ENCODE peak calls at places on chromosomes 5 and 9, in six cellular contexts. V is NB4, Y is pancreas, G is heart right ventricle, U is lower leg skin, E is A549. B is an unnamed sample.

GRCh38 chr5:2817031-2817603 is 65.6 kb upstream of the IRX2 start:
- DNase-seq in V (no peak), E (no peak), U (no peak), G (no peak), Y (no peak), B (no peak)

GRCh38 chr5:125660231-125660895 is 762.8 kb upstream of the GRAMD2B start:
- DNase-seq in E (no peak), U (no peak), V (no peak), G (no peak), Y (no peak), B (no peak)

GRCh38 chr5:174301848-174302625 is 256.5 kb downstream of the NSG2 start:
- DNase-seq in Y (no peak), V (no peak), E (no peak), U (no peak), G (no peak), B (no peak)

GRCh38 chr5:98498028-98498427 is 275.4 kb upstream of the RGMB start:
- DNase-seq in G (no peak), Y (no peak), E (no peak), V (no peak), U (no peak), B (no peak)

GRCh38 chr9:6304232-6304631 is 23.9 kb upstream of the TPD52L3 start:
- DNase-seq in V (no peak), E (no peak), G (no peak), U (no peak), Y (no peak), B (no peak)

GRCh38 chr9:893843-894420 is 52.4 kb downstream of the DMRT1 start:
- DNase-seq in E (peak), G (peak), Y (peak), V (peak), U (peak), B (peak)

GRCh38 chr5:65105301-65105700 is 336.6 kb downstream of the CWC27 start:
- DNase-seq in Y (no peak), G (no peak), V (no peak), E (no peak), U (no peak), B (no peak)

GRCh38 chr5:171310334-171310815 is 1.3 kb downstream of the TLX3 start:
- DNase-seq in E (no peak), G (no peak), Y (no peak), V (no peak), U (no peak), B (no peak)

GRCh38 chr5:38305148-38305547 is 46.8 kb downstream of the EGFLAM start:
- DNase-seq in Y (no peak), V (no peak), U (no peak), E (no peak), G (no peak), B (no peak)

GRCh38 chr5:38307845-38308244 is 49.5 kb downstream of the EGFLAM start:
- DNase-seq in V (no peak), G (no peak), E (no peak), Y (no peak), U (no peak), B (no peak)
- TF ChIP-seq CTCF in V (no peak), G (no peak), E (no peak), Y (no peak), U (no peak), B (no peak)

DNA sequence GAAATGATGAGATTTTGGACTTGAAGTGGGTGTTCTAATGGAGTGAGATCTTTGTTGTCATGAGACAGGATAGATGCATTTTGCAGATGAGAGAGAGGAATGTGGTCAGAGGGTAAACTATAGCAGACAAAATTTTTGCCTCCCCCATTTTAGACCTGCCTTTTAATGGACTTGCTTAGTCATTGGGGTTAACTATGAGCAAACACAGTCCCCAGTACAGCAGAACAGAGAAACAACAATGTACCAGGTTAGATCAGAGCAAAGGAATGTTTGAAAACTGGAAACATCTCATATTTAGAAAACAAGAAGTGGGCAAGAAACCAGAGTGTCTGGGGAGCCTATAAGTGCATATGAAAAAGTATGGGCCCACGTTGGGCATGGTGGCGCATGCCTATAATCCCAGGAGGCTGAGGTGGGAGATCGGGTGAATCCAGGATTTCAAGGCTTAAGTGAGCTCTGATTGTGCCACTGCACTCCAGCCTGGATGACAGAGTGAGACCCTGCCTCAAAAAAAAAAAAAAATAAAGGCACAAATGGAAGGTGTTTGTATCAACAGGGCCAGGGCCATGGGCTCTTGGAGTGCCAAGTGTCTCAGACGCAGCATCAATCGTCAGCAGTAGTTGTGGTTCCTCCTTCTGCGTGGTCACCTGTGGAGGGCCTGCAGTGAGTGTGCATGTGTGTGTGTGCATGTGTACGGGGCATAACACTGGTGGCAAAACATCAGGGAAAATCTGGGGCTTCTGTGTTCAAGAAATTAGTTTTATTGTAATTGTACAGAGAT is 214.4 kb upstream of the S1PR3 start:
- DNase-seq in G (no peak), E (peak), U (no peak), Y (no peak), V (peak), B (no peak)
- H3K4me3 ChIP-seq in G (no peak), E (peak), U (no peak), Y (no peak), V (peak), B (no peak)

DNA sequence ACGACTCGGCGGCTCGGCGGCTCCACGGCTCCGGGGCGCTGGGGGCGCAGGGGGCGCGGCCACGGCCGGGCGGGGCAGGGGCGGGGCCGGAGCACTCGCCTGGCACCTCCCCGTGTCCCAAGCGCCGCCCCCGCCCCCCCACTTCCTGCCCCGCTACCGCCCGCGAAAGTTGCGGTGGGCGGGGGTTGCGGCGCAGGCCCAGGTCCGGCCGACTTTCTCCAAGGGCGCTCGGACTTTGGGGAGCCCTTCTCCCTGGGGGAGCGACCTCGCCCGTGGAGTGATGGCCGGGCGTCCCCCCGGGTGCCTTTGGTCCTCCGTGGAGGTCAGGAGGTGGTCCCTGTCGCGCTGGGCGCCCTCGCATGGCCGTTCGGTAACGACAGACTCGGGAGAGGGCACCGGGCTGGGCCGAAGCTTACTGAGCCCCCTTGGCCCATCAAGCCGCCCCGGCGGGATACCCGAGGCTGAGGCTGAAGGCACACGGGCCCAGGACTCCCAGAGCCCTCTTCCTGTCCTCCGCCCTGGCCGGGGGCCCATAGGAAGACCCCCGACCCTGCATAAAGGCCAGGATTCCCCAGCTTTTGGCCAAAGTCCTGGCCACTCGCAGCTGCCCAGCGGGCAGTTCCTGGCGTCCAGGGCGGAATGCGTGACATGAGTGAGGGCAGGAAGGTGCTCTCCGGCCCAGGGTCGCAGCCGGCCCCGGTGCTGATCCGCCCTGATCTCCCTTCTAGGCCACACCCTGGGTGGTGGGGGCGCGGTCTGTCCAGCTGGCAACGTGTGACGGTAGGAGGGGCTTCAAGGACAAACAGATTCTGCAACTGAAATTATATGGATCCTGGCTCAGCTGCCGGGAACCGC is 883 bp upstream of the VAV2 start:
- DNase-seq in Y (peak), E (peak), U (peak), G (peak), V (peak), B (peak)
- TF ChIP-seq CTCF in Y (no peak), E (peak), U (no peak), G (peak), V (peak), B (peak)

GRCh38 chr5:134085411-134085810 is 29.1 kb upstream of the TCF7 start:
- DNase-seq in U (no peak), Y (no peak), G (no peak), V (no peak), E (no peak), B (no peak)

GRCh38 chr5:134086215-134086942 is 28.1 kb upstream of the TCF7 start:
- DNase-seq in E (no peak), V (no peak), Y (no peak), U (no peak), G (no peak), B (no peak)

GRCh38 chr5:134088994-134089560 is 25.4 kb upstream of the TCF7 start:
- DNase-seq in V (no peak), G (no peak), E (no peak), U (no peak), Y (no peak), B (no peak)

GRCh38 chr5:134088291-134088690 is 26.2 kb upstream of the TCF7 start:
- DNase-seq in Y (no peak), G (no peak), V (no peak), E (no peak), U (no peak), B (no peak)

GRCh38 chr5:134086943-134087305 is 27.6 kb upstream of the TCF7 start:
- DNase-seq in Y (no peak), E (no peak), G (no peak), V (no peak), U (no peak), B (no peak)
- H3K4me3 ChIP-seq in Y (no peak), E (no peak), G (no peak), V (no peak), U (no peak), B (no peak)

DNA sequence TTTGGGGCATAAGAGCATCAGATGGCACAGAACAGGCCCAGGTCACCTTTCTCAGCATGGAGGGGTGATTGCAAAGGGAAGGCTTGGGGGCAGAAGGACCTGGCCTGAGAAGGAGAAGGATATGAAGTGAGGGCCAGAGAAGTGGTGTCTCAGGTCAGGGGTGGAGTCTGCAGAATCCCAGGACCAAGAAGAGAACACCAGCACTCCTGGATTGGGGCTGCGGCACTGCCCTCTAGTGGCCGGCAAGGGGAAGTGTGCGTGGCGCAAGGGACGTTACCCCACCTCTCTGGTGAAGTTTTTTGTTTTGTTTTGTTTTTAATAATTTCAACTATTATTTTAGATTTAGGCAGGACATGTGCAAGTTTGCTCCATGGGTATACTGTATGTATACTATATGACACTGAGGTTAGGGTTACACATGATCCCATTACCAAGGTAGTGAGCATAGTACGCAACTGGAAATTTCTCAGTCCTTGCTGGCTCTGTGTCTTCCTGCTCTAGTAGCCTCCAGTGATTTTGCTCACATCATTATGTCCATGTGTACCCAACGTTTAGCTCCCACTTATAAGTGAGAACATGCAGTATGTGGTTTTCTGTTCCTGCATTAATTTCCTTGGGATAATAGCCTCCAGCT is 1548.6 kb downstream of the EFNA5 start:
- DNase-seq in Y (peak), G (no peak), V (peak), U (no peak), E (peak), B (no peak)
- TF ChIP-seq CTCF in Y (peak), G (peak), V (peak), U (no peak), E (peak), B (peak)

GRCh38 chr5:140556438-140556837 is 835 bp downstream of the SRA1 start:
- DNase-seq in E (no peak), V (peak), G (no peak), U (no peak), Y (no peak), B (no peak)
- H3K4me3 ChIP-seq in E (peak), V (peak), G (peak), U (peak), Y (peak), B (peak)